ENCODE peak calls at places on chromosome 21, in ten cellular contexts. T is adrenal gland, S is right lobe of liver, B is tibial nerve, U is heart left ventricle, P is uterus, H is IMR-90, C is ovary, L is left ventricle myocardium inferior, R is SJSA1. V is an unnamed sample. For H3K27me3 and H3K9me3, the result is how much of the 10 kb centered on the place peaks cover.

GRCh38 chr21:43770066-43770655 is 5.9 kb downstream of the CSTB start:
- DNase-seq in C (no peak), S (no peak), H (no peak), T (no peak), R (no peak), P (no peak), L (no peak), B (no peak), U (no peak), V (no peak)

GRCh38 chr21:23384679-23385078 is 2222.6 kb downstream of the MRPL39 start:
- DNase-seq in P (no peak), H (no peak), U (no peak), L (no peak), B (no peak), C (no peak), T (no peak), S (no peak), R (no peak), V (no peak)

GRCh38 chr21:29334717-29335428 is 36.2 kb downstream of the BACH1 start:
- DNase-seq in T (no peak), S (no peak), B (no peak), P (no peak), H (peak), L (no peak), R (no peak), U (no peak), C (no peak), V (no peak)

GRCh38 chr21:39153373-39153772 is 29.9 kb downstream of the PSMG1 start:
- DNase-seq in R (no peak), P (no peak), T (no peak), H (no peak), L (no peak), C (no peak), U (no peak), S (no peak), B (no peak), V (no peak)

GRCh38 chr21:35354078-35354477 is 305.0 kb upstream of the RUNX1 start:
- DNase-seq in U (no peak), C (no peak), S (no peak), T (no peak), R (no peak), H (no peak), B (no peak), P (no peak), L (no peak), V (no peak)

GRCh38 chr21:38790038-38790437 is 15.7 kb upstream of the ETS2 start:
- DNase-seq in U (no peak), B (no peak), C (no peak), H (no peak), L (no peak), S (no peak), T (no peak), P (no peak), R (no peak), V (no peak)

GRCh38 chr21:41024341-41025056 is 143.5 kb upstream of the BACE2 start:
- DNase-seq in R (no peak), C (no peak), U (no peak), H (no peak), S (no peak), P (no peak), T (no peak), L (no peak), B (no peak), V (no peak)

GRCh38 chr21:14734191-14734590 is 188.1 kb upstream of the SAMSN1 start:
- DNase-seq in C (no peak), R (no peak), H (no peak), P (no peak), S (no peak), L (no peak), B (no peak), T (no peak), U (no peak), V (no peak)

GRCh38 chr21:27047331-27048314 is 80.7 kb upstream of the ADAMTS5 start:
- DNase-seq in C (no peak), L (no peak), U (no peak), R (peak), H (peak), T (no peak), B (no peak), S (no peak), P (no peak), V (no peak)

GRCh38 chr21:14356771-14357170 is 26.2 kb downstream of the HSPA13 start:
- DNase-seq in C (no peak), R (no peak), T (no peak), B (no peak), L (no peak), H (no peak), P (no peak), U (no peak), S (no peak), V (no peak)

GRCh38 chr21:38234395-38235142 is 22.2 kb upstream of the KCNJ15 start:
- DNase-seq in B (no peak), T (no peak), H (no peak), R (no peak), L (no peak), C (no peak), S (no peak), P (no peak), U (no peak), V (no peak)

GRCh38 chr21:29938968-29939858 is 583 bp downstream of the GRIK1 start:
- DNase-seq in T (no peak), L (no peak), H (no peak), B (no peak), C (no peak), R (no peak), S (no peak), P (no peak), U (no peak), V (no peak)

GRCh38 chr21:31663584-31664249 is 4.2 kb downstream of the SOD1 start:
- DNase-seq in C (no peak), L (no peak), B (no peak), T (no peak), R (no peak), S (no peak), P (no peak), U (no peak), H (no peak), V (no peak)
- H3K27me3 ChIP-seq in C (under half), L (under half), B (under half), T (under half), R (under half), S (under half), P (under half), U (under half), H (under half), V (under half)

DNA sequence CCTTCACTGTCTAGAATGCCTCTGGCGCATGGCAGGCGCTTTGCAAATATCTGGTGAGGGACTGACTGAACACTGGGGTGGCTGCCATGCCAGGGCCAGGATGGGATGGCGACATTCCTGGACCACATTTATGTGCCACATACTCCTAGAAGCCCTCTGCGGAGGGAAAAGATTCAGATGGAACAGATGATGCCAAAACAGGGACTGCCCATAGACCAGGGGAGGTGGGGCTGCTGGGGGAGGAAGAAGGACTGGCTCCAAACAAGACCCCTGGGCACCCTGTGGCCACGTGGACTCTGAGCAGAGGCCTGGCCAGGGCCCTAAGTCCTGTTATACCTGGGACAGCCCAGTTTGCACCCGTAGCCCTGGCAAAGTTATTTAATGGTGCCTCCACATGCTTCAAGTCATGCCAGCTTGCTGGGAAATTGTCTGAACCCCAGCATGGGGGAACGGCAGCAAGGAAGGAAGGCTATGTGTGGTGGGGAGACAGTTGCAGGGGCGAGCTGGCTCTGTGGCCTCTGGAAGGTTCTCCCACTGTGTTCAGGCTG is 44.1 kb downstream of the UMODL1 start:
- DNase-seq in H (no peak), P (no peak), L (no peak), S (no peak), C (no peak), B (no peak), U (no peak), T (no peak), R (no peak), V (no peak)
- H3K9me3 ChIP-seq in H (under half), P (under half), L (under half), S (under half), C (under half), B (under half), U (under half), T (under half), R (under half), V (under half)

GRCh38 chr21:36681117-36681631 is 17.7 kb upstream of the SIM2 start:
- DNase-seq in B (no peak), H (no peak), S (no peak), T (no peak), L (no peak), P (no peak), R (no peak), U (no peak), C (no peak), V (no peak)
- H3K27me3 ChIP-seq in B (under half), H (under half), S (under half), T (under half), L (half or more), P (under half), R (under half), U (under half), C (under half), V (under half)

DNA sequence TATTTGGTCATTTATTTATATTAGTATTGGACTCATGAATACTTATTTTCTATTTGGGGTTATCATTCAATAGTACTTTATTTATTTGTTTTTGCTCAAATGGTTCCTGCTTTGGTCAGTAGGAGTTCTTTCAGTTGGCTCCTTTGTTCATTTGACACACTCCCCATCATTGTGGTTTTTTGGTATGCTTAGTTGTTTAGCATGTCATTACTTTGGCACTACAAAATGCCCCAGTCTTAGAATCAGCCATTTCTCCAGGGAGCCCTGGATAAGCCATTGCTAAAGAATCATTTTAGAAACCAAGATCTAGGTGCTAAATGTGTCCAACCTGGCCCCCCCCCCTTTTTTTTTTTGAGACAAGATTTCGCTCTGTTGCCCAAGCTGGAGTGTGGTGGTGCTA is 61.7 kb upstream of the MRPS6 start:
- DNase-seq in T (no peak), B (no peak), R (peak), U (no peak), S (no peak), C (no peak), P (no peak), H (no peak), L (no peak), V (no peak)
- H3K9me3 ChIP-seq in T (under half), B (under half), R (under half), U (under half), S (under half), C (under half), P (under half), H (under half), L (half or more), V (under half)

GRCh38 chr21:44931137-44931500 is 8.7 kb upstream of the SLX9 start:
- DNase-seq in S (no peak), H (no peak), P (no peak), C (no peak), R (no peak), L (peak), T (no peak), B (no peak), U (no peak), V (no peak)

GRCh38 chr21:44929799-44930542 is 9.3 kb upstream of the ITGB2 start:
- DNase-seq in P (no peak), L (peak), C (no peak), T (no peak), B (no peak), S (no peak), U (no peak), R (no peak), H (no peak), V (no peak)

GRCh38 chr21:44929242-44929798 is 8.6 kb upstream of the ITGB2 start:
- DNase-seq in R (peak), U (no peak), C (no peak), T (no peak), B (no peak), S (no peak), H (no peak), P (no peak), L (no peak), V (no peak)

GRCh38 chr21:44931501-44932365 is 8.1 kb upstream of the SLX9 start:
- DNase-seq in S (no peak), H (no peak), P (no peak), L (peak), C (no peak), B (no peak), U (no peak), T (no peak), R (no peak), V (no peak)

GRCh38 chr21:44930543-44930981 is 9.3 kb upstream of the SLX9 start:
- DNase-seq in B (no peak), P (no peak), U (no peak), C (no peak), L (peak), H (no peak), R (no peak), S (no peak), T (no peak), V (no peak)
- H3K27me3 ChIP-seq in B (half or more), P (under half), U (under half), C (under half), L (half or more), H (half or more), R (under half), S (under half), T (under half), V (half or more)

GRCh38 chr21:28247454-28248020 is 745.1 kb downstream of the LTN1 start:
- DNase-seq in L (no peak), R (no peak), S (no peak), H (no peak), U (no peak), P (no peak), C (no peak), B (no peak), T (no peak), V (no peak)
- H3K9me3 ChIP-seq in L (under half), R (under half), S (under half), H (under half), U (under half), P (under half), C (under half), B (under half), T (under half), V (under half)

GRCh38 chr21:33070921-33071877 is 1.3 kb downstream of the OLIG1 start:
- DNase-seq in U (no peak), R (no peak), H (no peak), L (no peak), P (no peak), S (peak), T (no peak), B (no peak), C (no peak), V (no peak)
- H3K27me3 ChIP-seq in U (half or more), R (half or more), H (half or more), L (half or more), P (under half), S (under half), T (half or more), B (half or more), C (under half), V (half or more)

GRCh38 chr21:19683492-19683891 is 1279.9 kb upstream of the TMPRSS15 start:
- DNase-seq in P (no peak), B (no peak), C (no peak), T (no peak), U (no peak), S (no peak), L (no peak), H (no peak), R (no peak), V (no peak)

DNA sequence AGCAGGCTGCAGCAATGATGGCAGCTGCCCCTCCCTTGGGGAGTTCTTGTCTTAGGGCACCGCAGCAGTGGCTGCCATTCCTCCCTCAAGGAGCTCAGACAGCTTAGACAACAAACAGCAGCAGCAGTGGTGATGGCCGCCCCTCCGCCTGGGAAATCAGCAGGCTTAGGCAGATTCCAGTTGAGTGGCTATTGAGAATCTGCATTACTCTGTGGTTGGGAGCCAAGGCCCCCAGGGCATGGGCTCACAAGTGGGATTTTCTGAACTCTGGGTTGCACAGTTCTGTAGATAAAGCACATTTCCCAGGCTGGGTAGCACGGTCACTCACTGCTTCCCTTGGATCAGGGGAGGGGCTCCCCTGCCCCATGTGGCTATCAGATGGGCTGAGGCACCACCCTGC is 1280.7 kb upstream of the TMPRSS15 start:
- DNase-seq in C (no peak), P (no peak), H (no peak), R (no peak), L (no peak), B (no peak), T (no peak), U (no peak), S (no peak), V (no peak)
- H3K9me3 ChIP-seq in C (under half), P (under half), H (under half), R (under half), L (under half), B (under half), T (under half), U (under half), S (under half), V (under half)